ENCODE peak calls at places on chromosomes 3 and 15, in seven cellular contexts. One of them, this sample, is unnamed.

GRCh38 chr3:100506355-100506754 is 13.9 kb downstream of the TMEM45A start:
- DNase-seq in psoas muscle: no peak
- DNase-seq in non-pigmented ciliary epithelial cell: no peak
- DNase-seq in endothelial cell: no peak
- DNase-seq in glutamatergic neuron: no peak
- DNase-seq in EL: peak
- DNase-seq in cardiac fibroblast: peak
- DNase-seq in this sample: no peak

GRCh38 chr3:86782271-86782670 is 208.7 kb downstream of the VGLL3 start:
- DNase-seq in psoas muscle: no peak
- DNase-seq in EL: no peak
- DNase-seq in endothelial cell: no peak
- DNase-seq in glutamatergic neuron: no peak
- DNase-seq in non-pigmented ciliary epithelial cell: no peak
- DNase-seq in cardiac fibroblast: peak
- DNase-seq in this sample: peak

GRCh38 chr3:11185564-11186317 is 31.4 kb downstream of the HRH1 start:
- DNase-seq in psoas muscle: peak
- DNase-seq in non-pigmented ciliary epithelial cell: peak
- DNase-seq in glutamatergic neuron: no peak
- DNase-seq in endothelial cell: no peak
- DNase-seq in cardiac fibroblast: peak
- DNase-seq in EL: peak
- DNase-seq in this sample: peak

GRCh38 chr15:66679657-66680108 is 22.4 kb upstream of the SMAD6 start:
- DNase-seq in psoas muscle: no peak
- DNase-seq in cardiac fibroblast: no peak
- DNase-seq in glutamatergic neuron: peak
- DNase-seq in EL: no peak
- DNase-seq in endothelial cell: no peak
- DNase-seq in non-pigmented ciliary epithelial cell: no peak
- DNase-seq in this sample: no peak

GRCh38 chr3:126834596-126835471 is 130.8 kb downstream of the CHCHD6 start:
- DNase-seq in glutamatergic neuron: no peak
- DNase-seq in cardiac fibroblast: no peak
- DNase-seq in EL: peak
- DNase-seq in non-pigmented ciliary epithelial cell: no peak
- DNase-seq in endothelial cell: no peak
- DNase-seq in psoas muscle: no peak
- DNase-seq in this sample: peak

GRCh38 chr15:66161108-66161507 is 92.4 kb downstream of the MEGF11 start:
- DNase-seq in glutamatergic neuron: no peak
- DNase-seq in endothelial cell: no peak
- DNase-seq in psoas muscle: no peak
- DNase-seq in non-pigmented ciliary epithelial cell: no peak
- DNase-seq in cardiac fibroblast: no peak
- DNase-seq in EL: no peak
- DNase-seq in this sample: no peak

GRCh38 chr3:80696280-80696679 is 928.5 kb upstream of the ROBO1 start:
- DNase-seq in non-pigmented ciliary epithelial cell: no peak
- DNase-seq in EL: no peak
- DNase-seq in glutamatergic neuron: no peak
- DNase-seq in psoas muscle: no peak
- DNase-seq in endothelial cell: no peak
- DNase-seq in cardiac fibroblast: no peak
- DNase-seq in this sample: no peak

GRCh38 chr3:37245003-37245402 is 70.6 kb upstream of the LRRFIP2 start:
- DNase-seq in non-pigmented ciliary epithelial cell: no peak
- DNase-seq in cardiac fibroblast: no peak
- DNase-seq in psoas muscle: no peak
- DNase-seq in endothelial cell: no peak
- DNase-seq in EL: no peak
- DNase-seq in glutamatergic neuron: no peak
- DNase-seq in this sample: no peak

GRCh38 chr3:31491660-31492059 is 41.1 kb upstream of the STT3B start:
- DNase-seq in endothelial cell: no peak
- DNase-seq in cardiac fibroblast: no peak
- DNase-seq in EL: no peak
- DNase-seq in psoas muscle: no peak
- DNase-seq in glutamatergic neuron: no peak
- DNase-seq in non-pigmented ciliary epithelial cell: no peak
- DNase-seq in this sample: no peak

GRCh38 chr3:165233521-165234195 is 37.5 kb upstream of the SLITRK3 start:
- DNase-seq in glutamatergic neuron: no peak
- DNase-seq in EL: no peak
- DNase-seq in non-pigmented ciliary epithelial cell: peak
- DNase-seq in endothelial cell: no peak
- DNase-seq in cardiac fibroblast: peak
- DNase-seq in psoas muscle: no peak
- DNase-seq in this sample: no peak

GRCh38 chr3:157282261-157283191 is 122.6 kb upstream of the CCNL1 start:
- DNase-seq in endothelial cell: no peak
- DNase-seq in glutamatergic neuron: no peak
- DNase-seq in psoas muscle: peak
- DNase-seq in non-pigmented ciliary epithelial cell: peak
- DNase-seq in EL: peak
- DNase-seq in cardiac fibroblast: peak
- DNase-seq in this sample: peak

GRCh38 chr3:134083008-134083407 is 53.3 kb upstream of the SLCO2A1 start:
- DNase-seq in endothelial cell: no peak
- DNase-seq in cardiac fibroblast: no peak
- DNase-seq in psoas muscle: no peak
- DNase-seq in EL: no peak
- DNase-seq in non-pigmented ciliary epithelial cell: no peak
- DNase-seq in glutamatergic neuron: no peak
- DNase-seq in this sample: no peak

GRCh38 chr3:188084751-188085595 is 69.0 kb upstream of the LPP start:
- DNase-seq in psoas muscle: no peak
- DNase-seq in endothelial cell: peak
- DNase-seq in glutamatergic neuron: no peak
- DNase-seq in non-pigmented ciliary epithelial cell: no peak
- DNase-seq in cardiac fibroblast: no peak
- DNase-seq in EL: no peak
- DNase-seq in this sample: no peak

GRCh38 chr3:151478376-151478702 is 17.5 kb upstream of the IGSF10 start:
- DNase-seq in glutamatergic neuron: no peak
- DNase-seq in non-pigmented ciliary epithelial cell: no peak
- DNase-seq in endothelial cell: no peak
- DNase-seq in cardiac fibroblast: no peak
- DNase-seq in psoas muscle: no peak
- DNase-seq in EL: no peak
- DNase-seq in this sample: peak

GRCh38 chr15:83845230-83845629 is 191.3 kb downstream of the ADAMTSL3 start:
- DNase-seq in endothelial cell: no peak
- DNase-seq in cardiac fibroblast: peak
- DNase-seq in EL: peak
- DNase-seq in psoas muscle: no peak
- DNase-seq in glutamatergic neuron: no peak
- DNase-seq in non-pigmented ciliary epithelial cell: peak
- DNase-seq in this sample: peak

GRCh38 chr3:28575748-28576589 is 227.3 kb upstream of the AZI2 start:
- DNase-seq in cardiac fibroblast: peak
- DNase-seq in endothelial cell: peak
- DNase-seq in psoas muscle: peak
- DNase-seq in non-pigmented ciliary epithelial cell: no peak
- DNase-seq in EL: peak
- DNase-seq in glutamatergic neuron: peak
- DNase-seq in this sample: peak

GRCh38 chr3:116873142-116873541 is 163.6 kb downstream of the TUSC7 start:
- DNase-seq in non-pigmented ciliary epithelial cell: no peak
- DNase-seq in psoas muscle: no peak
- DNase-seq in glutamatergic neuron: no peak
- DNase-seq in cardiac fibroblast: no peak
- DNase-seq in EL: no peak
- DNase-seq in endothelial cell: no peak
- DNase-seq in this sample: no peak

GRCh38 chr15:40477703-40478269 is 7.0 kb downstream of the CHST14 start:
- DNase-seq in glutamatergic neuron: no peak
- DNase-seq in psoas muscle: no peak
- DNase-seq in endothelial cell: no peak
- DNase-seq in non-pigmented ciliary epithelial cell: no peak
- DNase-seq in cardiac fibroblast: no peak
- DNase-seq in EL: no peak
- DNase-seq in this sample: no peak

GRCh38 chr3:141076821-141077571 is 25.8 kb downstream of the SPSB4 start:
- DNase-seq in glutamatergic neuron: no peak
- DNase-seq in psoas muscle: peak
- DNase-seq in endothelial cell: no peak
- DNase-seq in non-pigmented ciliary epithelial cell: peak
- DNase-seq in cardiac fibroblast: peak
- DNase-seq in EL: peak
- DNase-seq in this sample: peak

GRCh38 chr3:35383216-35383615 is 256.1 kb upstream of the ARPP21 start:
- DNase-seq in psoas muscle: no peak
- DNase-seq in non-pigmented ciliary epithelial cell: no peak
- DNase-seq in cardiac fibroblast: peak
- DNase-seq in endothelial cell: no peak
- DNase-seq in EL: no peak
- DNase-seq in glutamatergic neuron: no peak
- DNase-seq in this sample: no peak

GRCh38 chr3:138036572-138036971 is 26.6 kb downstream of the CLDN18 start:
- DNase-seq in psoas muscle: no peak
- DNase-seq in endothelial cell: no peak
- DNase-seq in cardiac fibroblast: no peak
- DNase-seq in non-pigmented ciliary epithelial cell: no peak
- DNase-seq in glutamatergic neuron: no peak
- DNase-seq in EL: no peak
- DNase-seq in this sample: no peak

GRCh38 chr15:100775581-100776185 is 103.9 kb upstream of the ALDH1A3 start:
- DNase-seq in cardiac fibroblast: no peak
- DNase-seq in non-pigmented ciliary epithelial cell: no peak
- DNase-seq in psoas muscle: no peak
- DNase-seq in endothelial cell: no peak
- DNase-seq in EL: no peak
- DNase-seq in glutamatergic neuron: no peak
- DNase-seq in this sample: no peak

GRCh38 chr3:187040637-187041361 is 98.5 kb downstream of the RPL39L start:
- DNase-seq in glutamatergic neuron: no peak
- DNase-seq in EL: peak
- DNase-seq in psoas muscle: no peak
- DNase-seq in endothelial cell: no peak
- DNase-seq in non-pigmented ciliary epithelial cell: no peak
- DNase-seq in cardiac fibroblast: peak
- DNase-seq in this sample: peak